ENCODE peak calls at places on chromosomes 6 and 20, in seven cellular contexts. A is fibroblast of lung, R is osteocyte, G is RWPE1, Z is fibroblast of mammary gland, O is B cell, P is MCF 10A. D is an unnamed sample.

GRCh38 chr6:116563830-116564229 is 7.5 kb upstream of the RWDD1 start:
- DNase-seq in G (no peak), R (no peak), O (no peak), P (no peak), Z (no peak), A (no peak), D (no peak)

GRCh38 chr6:88114838-88115237 is 51.3 kb downstream of the CNR1 start:
- DNase-seq in Z (no peak), G (no peak), O (no peak), P (no peak), A (no peak), R (no peak), D (no peak)

GRCh38 chr20:10531848-10532247 is 96.7 kb downstream of the SLX4IP start:
- DNase-seq in Z (peak), A (peak), O (no peak), P (no peak), R (no peak), G (no peak), D (no peak)

GRCh38 chr6:24376875-24377274 is 19.0 kb upstream of the DCDC2 start:
- DNase-seq in Z (no peak), R (no peak), A (no peak), O (no peak), G (no peak), P (no peak), D (no peak)

GRCh38 chr6:160111812-160112211 is 9.8 kb upstream of the SLC22A1 start:
- DNase-seq in R (no peak), O (no peak), G (no peak), Z (no peak), P (no peak), A (no peak), D (no peak)

GRCh38 chr20:23334111-23334510 is 16.5 kb upstream of the NXT1 start:
- DNase-seq in R (no peak), O (no peak), A (no peak), Z (no peak), G (no peak), P (no peak), D (no peak)

GRCh38 chr6:106797186-106797585 is 167.8 kb downstream of the QRSL1 start:
- DNase-seq in A (no peak), O (no peak), P (no peak), R (no peak), G (no peak), Z (no peak), D (no peak)

GRCh38 chr20:3275966-3276365 is 37.0 kb upstream of the SLC4A11 start:
- DNase-seq in R (no peak), O (no peak), Z (peak), G (no peak), P (no peak), A (no peak), D (no peak)

GRCh38 chr6:46191961-46192360 is 21.2 kb upstream of the ENPP5 start:
- DNase-seq in G (no peak), P (peak), R (no peak), O (no peak), A (peak), Z (peak), D (no peak)

GRCh38 chr6:117267766-117268534 is 2.6 kb downstream of the VGLL2 start:
- DNase-seq in A (no peak), G (no peak), O (no peak), R (no peak), Z (no peak), P (no peak), D (peak)

GRCh38 chr6:9527679-9528286 is 887.1 kb downstream of the TFAP2A start:
- DNase-seq in G (no peak), A (no peak), P (peak), R (no peak), Z (peak), O (no peak), D (no peak)

GRCh38 chr6:11363881-11364576 is 131.6 kb upstream of the NEDD9 start:
- DNase-seq in Z (no peak), G (peak), R (no peak), P (peak), O (no peak), A (no peak), D (no peak)

GRCh38 chr6:53023323-53023722 is 28.2 kb upstream of the GSTA4 start:
- DNase-seq in Z (no peak), A (no peak), P (no peak), R (no peak), O (no peak), G (no peak), D (no peak)

GRCh38 chr6:36517408-36517807 is 29.9 kb downstream of the STK38 start:
- DNase-seq in A (no peak), P (no peak), Z (no peak), R (no peak), G (no peak), O (no peak), D (no peak)

GRCh38 chr6:138012682-138013081 is 94.5 kb downstream of the PERP start:
- DNase-seq in P (no peak), G (no peak), A (no peak), O (no peak), Z (no peak), R (no peak), D (no peak)

GRCh38 chr6:104951677-104952076 is 5.2 kb upstream of the LIN28B start:
- DNase-seq in P (no peak), Z (no peak), R (no peak), A (no peak), G (no peak), O (no peak), D (no peak)

GRCh38 chr20:63501818-63502670 is 3.2 kb upstream of the EEF1A2 start:
- DNase-seq in O (no peak), G (peak), A (no peak), Z (no peak), R (no peak), P (no peak), D (no peak)

GRCh38 chr6:157104803-157105202 is 218.5 kb downstream of the TMEM242 start:
- DNase-seq in G (no peak), R (no peak), A (no peak), Z (no peak), O (no peak), P (no peak), D (no peak)

GRCh38 chr6:72977114-72977513 is 248.2 kb downstream of the KHDC1L start:
- DNase-seq in R (no peak), G (no peak), P (no peak), A (no peak), O (no peak), Z (no peak), D (peak)

GRCh38 chr20:22585786-22586493 is 1.6 kb upstream of the FOXA2 start:
- DNase-seq in O (no peak), G (no peak), A (no peak), Z (no peak), R (no peak), P (no peak), D (no peak)

GRCh38 chr20:40816039-40816352 is 127.0 kb upstream of the MAFB start:
- DNase-seq in Z (no peak), A (no peak), G (no peak), R (no peak), P (no peak), O (no peak), D (no peak)

GRCh38 chr6:17057322-17057721 is 44.5 kb upstream of the STMND1 start:
- DNase-seq in G (peak), R (no peak), P (peak), O (no peak), A (peak), Z (peak), D (no peak)

GRCh38 chr6:129317931-129318820 is 391.8 kb downstream of the ARHGAP18 start:
- DNase-seq in G (peak), R (no peak), Z (peak), P (peak), A (peak), O (no peak), D (no peak)

GRCh38 chr6:107965746-107966145 is 7.7 kb upstream of the SEC63 start:
- DNase-seq in O (no peak), A (peak), P (peak), Z (peak), R (no peak), G (peak), D (no peak)

GRCh38 chr6:3750324-3751018 is 1.0 kb downstream of the PXDC1 start:
- DNase-seq in Z (peak), R (peak), A (peak), G (peak), O (no peak), P (peak), D (no peak)

GRCh38 chr20:57426831-57427230 is 35.6 kb downstream of the RBM38 start:
- DNase-seq in R (no peak), A (no peak), O (no peak), Z (no peak), P (no peak), G (no peak), D (no peak)

GRCh38 chr20:57427239-57428127 is 36.3 kb downstream of the RBM38 start:
- DNase-seq in G (no peak), O (no peak), A (no peak), R (no peak), Z (no peak), P (no peak), D (no peak)

GRCh38 chr20:57428611-57429496 is 37.7 kb downstream of the RBM38 start:
- DNase-seq in G (no peak), P (no peak), O (no peak), Z (no peak), R (no peak), A (no peak), D (no peak)

GRCh38 chr20:57425150-57426013 is 34.2 kb downstream of the RBM38 start:
- DNase-seq in O (no peak), P (no peak), A (peak), R (no peak), G (no peak), Z (no peak), D (no peak)

GRCh38 chr20:57426156-57426769 is 35.1 kb downstream of the RBM38 start:
- DNase-seq in G (no peak), P (no peak), R (no peak), Z (no peak), A (no peak), O (no peak), D (no peak)
- TF ChIP-seq CTCF in G (no peak), P (no peak), R (no peak), Z (no peak), A (no peak), O (no peak), D (no peak)

GRCh38 chr20:378961-379336 is 1.6 kb upstream of the TRIB3 start:
- DNase-seq in P (no peak), R (no peak), A (no peak), O (no peak), G (no peak), Z (no peak), D (no peak)

GRCh38 chr20:382291-383115 is 1.9 kb downstream of the TRIB3 start:
- DNase-seq in P (no peak), R (no peak), Z (no peak), O (no peak), A (no peak), G (no peak), D (no peak)

GRCh38 chr20:381581-382290 is 1.2 kb downstream of the TRIB3 start:
- DNase-seq in O (peak), A (peak), P (peak), R (peak), Z (peak), G (peak), D (peak)

GRCh38 chr20:383889-384288 is 3.3 kb downstream of the TRIB3 start:
- DNase-seq in R (no peak), A (no peak), Z (no peak), P (no peak), O (no peak), G (no peak), D (no peak)

GRCh38 chr20:380763-381580 is 412 bp downstream of the TRIB3 start:
- DNase-seq in G (peak), Z (peak), R (peak), P (peak), A (peak), O (peak), D (peak)
- TF ChIP-seq CTCF in G (no peak), Z (no peak), R (no peak), P (no peak), A (no peak), O (no peak), D (no peak)

DNA sequence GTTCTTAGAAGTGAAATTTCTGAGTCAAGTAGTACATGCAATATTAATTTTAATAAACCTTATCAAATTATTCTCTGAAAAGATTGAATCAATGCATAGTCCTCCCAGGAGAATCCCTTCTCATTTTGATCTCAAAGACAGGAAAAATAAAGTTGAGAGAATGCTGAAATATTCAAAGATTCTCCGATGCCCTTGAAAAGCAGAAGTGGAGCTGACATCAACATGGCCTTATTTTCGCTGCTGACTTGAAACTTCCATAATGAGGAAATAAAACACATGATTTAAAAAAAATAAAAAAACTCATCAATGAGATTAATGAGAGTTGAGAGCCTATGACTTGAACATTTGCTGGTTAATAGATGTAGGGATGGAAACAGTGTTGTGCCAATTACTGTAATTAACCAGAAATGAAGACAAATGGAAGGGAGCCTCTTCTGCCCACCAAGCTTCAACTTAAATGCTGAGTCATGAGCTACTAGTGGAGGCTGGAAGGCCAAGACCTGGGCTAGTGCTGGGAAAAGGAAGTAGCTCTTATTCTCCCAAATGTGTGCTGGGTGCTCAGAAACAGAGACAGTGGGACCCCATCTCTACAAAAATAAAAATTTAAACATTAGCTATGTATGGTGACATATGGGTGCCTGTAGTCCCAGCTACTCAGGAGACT is 139.9 kb downstream of the BFSP1 start:
- DNase-seq in P (no peak), Z (no peak), O (no peak), R (no peak), A (no peak), G (no peak), D (no peak)
- TF ChIP-seq CTCF in P (no peak), Z (no peak), O (no peak), R (no peak), A (no peak), G (no peak), D (no peak)

GRCh38 chr20:39103732-39104131 is 141.6 kb downstream of the DHX35 start:
- DNase-seq in P (no peak), O (no peak), R (no peak), Z (peak), G (no peak), A (peak), D (no peak)
- TF ChIP-seq CTCF in P (no peak), O (no peak), R (no peak), Z (peak), G (no peak), A (no peak), D (no peak)